ENCODE peak calls at places on chromosome 9, in seven cellular contexts. F is NCI-H526, T is progenitor cell of endocrine pancreas, I is KBM-7, Z is HFFc6, V is adipocyte, J is stomach. S is an unnamed sample.
A peak's percentile ranks its signal among the peaks of the same experiment; 100 is the strongest.

GRCh38 chr9:116860509-116861120 is 173.5 kb downstream of the TRIM32 start:
- DNase-seq in F (peak; percentile 39), T (peak; percentile 58), I (peak; percentile 39), Z (peak; percentile 55), V (peak; percentile 79), J (peak; percentile 70), S (peak; percentile 79)

GRCh38 chr9:27572566-27572917 is 739 bp downstream of the C9orf72 start:
- DNase-seq in F (peak; percentile 58), T (no peak), I (no peak), Z (peak; percentile 43), V (no peak), J (peak; percentile 57), S (peak; percentile 22)

GRCh38 chr9:124834586-124834985 is 18.7 kb upstream of the WDR38 start:
- DNase-seq in F (no peak), T (no peak), I (no peak), Z (peak; percentile 45), V (no peak), J (no peak), S (no peak)

GRCh38 chr9:34328500-34328982 is 527 bp downstream of the KIF24 start:
- DNase-seq in F (peak; percentile 51), T (no peak), I (no peak), Z (no peak), V (no peak), J (no peak), S (peak; percentile 21)

GRCh38 chr9:113989781-113990569 is 88.1 kb downstream of the AMBP start:
- DNase-seq in F (no peak), T (no peak), I (no peak), Z (no peak), V (no peak), J (no peak), S (no peak)

GRCh38 chr9:76562511-76562911 is 103.5 kb downstream of the GCNT1 start:
- DNase-seq in F (no peak), T (no peak), I (no peak), Z (peak; percentile 78), V (peak; percentile 72), J (no peak), S (peak; percentile 28)

GRCh38 chr9:71716138-71716909 is 52.0 kb downstream of the CEMIP2 start:
- DNase-seq in F (no peak), T (no peak), I (no peak), Z (no peak), V (peak; percentile 59), J (no peak), S (no peak)

GRCh38 chr9:89372230-89372816 is 54.0 kb downstream of the SECISBP2 start:
- DNase-seq in F (peak; percentile 15), T (no peak), I (no peak), Z (no peak), V (no peak), J (no peak), S (no peak)

GRCh38 chr9:129595323-129595741 is 25.6 kb downstream of the C9orf50 start:
- DNase-seq in F (no peak), T (no peak), I (peak; percentile 51), Z (peak; percentile 59), V (peak; percentile 54), J (no peak), S (no peak)

GRCh38 chr9:134913041-134913712 is 4.5 kb downstream of the FCN1 start:
- DNase-seq in F (no peak), T (no peak), I (no peak), Z (no peak), V (no peak), J (no peak), S (no peak)

GRCh38 chr9:31389075-31389474 is 995.4 kb upstream of the ACO1 start:
- DNase-seq in F (no peak), T (no peak), I (no peak), Z (no peak), V (no peak), J (no peak), S (no peak)

GRCh38 chr9:112752334-112753110 is 2.0 kb downstream of the SNX30 start:
- DNase-seq in F (no peak), T (no peak), I (no peak), Z (no peak), V (no peak), J (no peak), S (no peak)

GRCh38 chr9:20032413-20033006 is 243.7 kb upstream of the SLC24A2 start:
- DNase-seq in F (no peak), T (no peak), I (no peak), Z (no peak), V (no peak), J (no peak), S (no peak)

GRCh38 chr9:123738664-123739063 is 191.3 kb downstream of the DENND1A start:
- DNase-seq in F (no peak), T (no peak), I (no peak), Z (no peak), V (no peak), J (no peak), S (no peak)

GRCh38 chr9:97468658-97469448 is 32.6 kb upstream of the TMOD1 start:
- DNase-seq in F (peak; percentile 61), T (peak; percentile 52), I (peak; percentile 81), Z (peak; percentile 60), V (peak; percentile 81), J (peak; percentile 84), S (peak; percentile 80)

GRCh38 chr9:113566011-113566711 is 102.6 kb downstream of the RGS3 start:
- DNase-seq in F (peak; percentile 21), T (no peak), I (no peak), Z (no peak), V (no peak), J (no peak), S (no peak)

GRCh38 chr9:115551396-115551795 is 433.4 kb upstream of the TNC start:
- DNase-seq in F (no peak), T (no peak), I (no peak), Z (peak; percentile 3), V (peak; percentile 58), J (no peak), S (no peak)

GRCh38 chr9:88923653-88924284 is 67.5 kb upstream of the S1PR3 start:
- DNase-seq in F (no peak), T (no peak), I (no peak), Z (no peak), V (no peak), J (no peak), S (no peak)

GRCh38 chr9:3848445-3849114 is 322.8 kb upstream of the RFX3 start:
- DNase-seq in F (peak; percentile 53), T (peak; percentile 11), I (no peak), Z (no peak), V (peak; percentile 29), J (no peak), S (no peak)

GRCh38 chr9:89154218-89154617 is 24.4 kb downstream of the SHC3 start:
- DNase-seq in F (no peak), T (no peak), I (no peak), Z (no peak), V (no peak), J (no peak), S (no peak)

GRCh38 chr9:107242073-107243063 is 40.7 kb upstream of the RAD23B start:
- DNase-seq in F (no peak), T (no peak), I (no peak), Z (no peak), V (peak; percentile 52), J (no peak), S (no peak)

GRCh38 chr9:3018691-3019230 is 174.9 kb upstream of the PUM3 start:
- DNase-seq in F (no peak), T (no peak), I (no peak), Z (no peak), V (no peak), J (no peak), S (no peak)

GRCh38 chr9:127163409-127163808 is 41.0 kb upstream of the ANGPTL2 start:
- DNase-seq in F (no peak), T (no peak), I (peak; percentile 7), Z (peak; percentile 70), V (peak; percentile 59), J (no peak), S (no peak)

GRCh38 chr9:130138791-130139190 is 33.4 kb upstream of the NCS1 start:
- DNase-seq in F (no peak), T (no peak), I (no peak), Z (peak; percentile 95), V (peak; percentile 87), J (no peak), S (peak; percentile 82)

GRCh38 chr9:16824545-16825041 is 45.9 kb downstream of the BNC2 start:
- DNase-seq in F (peak; percentile 64), T (no peak), I (peak; percentile 1), Z (peak; percentile 47), V (peak; percentile 54), J (no peak), S (no peak)

GRCh38 chr9:87650611-87651295 is 75.2 kb upstream of the CTSL start:
- DNase-seq in F (no peak), T (no peak), I (no peak), Z (no peak), V (peak; percentile 74), J (no peak), S (no peak)

GRCh38 chr9:76472925-76473324 is 13.9 kb downstream of the GCNT1 start:
- DNase-seq in F (peak; percentile 74), T (no peak), I (peak; percentile 40), Z (no peak), V (no peak), J (no peak), S (no peak)